ENCODE peak calls at places on chromosomes 6 and 20, in four cellular contexts. H, W, R and C are unnamed samples.

GRCh38 chr6:170271771-170272314 is 19.0 kb downstream of the DLL1 start:
- DNase-seq in H (peak; percentile 94), W (no peak), R (peak; percentile 61), C (no peak)

GRCh38 chr6:46325561-46326525 is 155.1 kb upstream of the ENPP5 start:
- DNase-seq in H (no peak), W (peak; percentile 75), R (no peak), C (peak; percentile 75)

GRCh38 chr6:160386869-160387518 is 38.8 kb downstream of the SLC22A3 start:
- DNase-seq in H (no peak), W (peak; percentile 3), R (no peak), C (peak; percentile 81)

GRCh38 chr6:15309611-15310283 is 63.9 kb downstream of the JARID2 start:
- DNase-seq in H (no peak), W (no peak), R (no peak), C (no peak)

GRCh38 chr6:93418113-93418447 is 1.3 kb downstream of the EPHA7 start:
- DNase-seq in H (peak; percentile 39), W (no peak), R (no peak), C (no peak)

GRCh38 chr20:63612276-63612931 is 14.5 kb downstream of the GMEB2 start:
- DNase-seq in H (no peak), W (no peak), R (no peak), C (no peak)

GRCh38 chr6:208379-208778 is 83.9 kb upstream of the DUSP22 start:
- DNase-seq in H (no peak), W (no peak), R (no peak), C (no peak)

GRCh38 chr6:44076366-44077200 is 50.7 kb downstream of the MRPL14 start:
- DNase-seq in H (peak; percentile 81), W (peak; percentile 17), R (no peak), C (peak; percentile 87)